ENCODE peak calls at places on chromosome 4, in five cellular contexts. C, O, F, D and P are unnamed samples. For H3K27me3 and H3K4me1, the result is how much of the 10 kb centered on the place peaks cover.

GRCh38 chr4:87151730-87152129 is 68.7 kb downstream of the KLHL8 start:
- DNase-seq in C (no peak), O (no peak), F (no peak), D (no peak), P (no peak)

GRCh38 chr4:112284166-112284565 is 1.5 kb downstream of the TIFA start:
- DNase-seq in C (no peak), O (no peak), F (no peak), D (peak), P (no peak)

GRCh38 chr4:83716874-83717273 is 181.0 kb downstream of the GPAT3 start:
- DNase-seq in C (no peak), O (no peak), F (no peak), D (no peak), P (no peak)

GRCh38 chr4:135485371-135485770 is 1283.8 kb upstream of the PABPC4L start:
- DNase-seq in C (no peak), O (no peak), F (no peak), D (no peak), P (no peak)

GRCh38 chr4:8315343-8316250 is 46.0 kb downstream of the HTRA3 start:
- DNase-seq in C (peak), O (peak), F (peak), D (peak), P (peak)

GRCh38 chr4:13933163-13933562 is 305.6 kb upstream of the BOD1L1 start:
- DNase-seq in C (no peak), O (no peak), F (no peak), D (no peak), P (no peak)

GRCh38 chr4:137705171-137705783 is 173.0 kb upstream of the PCDH18 start:
- DNase-seq in C (no peak), O (no peak), F (no peak), D (no peak), P (no peak)

GRCh38 chr4:189845145-189845846 is 95.4 kb upstream of the FRG1 start:
- DNase-seq in C (no peak), O (no peak), F (no peak), D (no peak), P (no peak)

GRCh38 chr4:43316813-43317212 is 424.3 kb downstream of the GRXCR1 start:
- DNase-seq in C (no peak), O (no peak), F (no peak), D (no peak), P (no peak)

GRCh38 chr4:132218406-132218805 is 930.7 kb upstream of the PCDH10 start:
- DNase-seq in C (no peak), O (no peak), F (no peak), D (no peak), P (no peak)

GRCh38 chr4:84451546-84451945 is 47.5 kb downstream of the NKX6-1 start:
- DNase-seq in C (no peak), O (no peak), F (no peak), D (no peak), P (no peak)

GRCh38 chr4:139085141-139085540 is 69.6 kb downstream of the NOCT start:
- DNase-seq in C (no peak), O (no peak), F (no peak), D (no peak), P (no peak)

GRCh38 chr4:86367577-86367976 is 7.7 kb upstream of the MAPK10 start:
- DNase-seq in C (no peak), O (no peak), F (no peak), D (no peak), P (no peak)

GRCh38 chr4:168098257-168098717 is 6.0 kb downstream of the ANXA10 start:
- DNase-seq in C (no peak), O (no peak), F (no peak), D (no peak), P (no peak)

GRCh38 chr4:137967480-137968190 is 274.5 kb downstream of the SLC7A11 start:
- DNase-seq in C (no peak), O (no peak), F (no peak), D (no peak), P (no peak)

GRCh38 chr4:105620640-105621323 is 68.4 kb downstream of the ARHGEF38 start:
- DNase-seq in C (peak), O (no peak), F (no peak), D (peak), P (no peak)

GRCh38 chr4:3213101-3213416 is 35.9 kb upstream of the MSANTD1 start:
- DNase-seq in C (peak), O (no peak), F (no peak), D (no peak), P (no peak)

GRCh38 chr4:80016506-80016905 is 56.5 kb downstream of the ANTXR2 start:
- DNase-seq in C (no peak), O (no peak), F (no peak), D (no peak), P (no peak)

GRCh38 chr4:166165829-166166420 is 292.9 kb downstream of the TLL1 start:
- DNase-seq in C (no peak), O (no peak), F (no peak), D (peak), P (no peak)

GRCh38 chr4:102500371-102501175 is 586 bp upstream of the NFKB1 start:
- DNase-seq in C (peak), O (peak), F (peak), D (peak), P (peak)

GRCh38 chr4:157220026-157220881 is at the start of gene GRIA2:
- DNase-seq in C (peak), O (peak), F (peak), D (peak), P (peak)

GRCh38 chr4:53322696-53323095 is 43.2 kb downstream of the SCFD2 start:
- DNase-seq in C (no peak), O (no peak), F (no peak), D (no peak), P (no peak)

GRCh38 chr4:38319456-38320348 is 344.3 kb upstream of the KLF3 start:
- DNase-seq in C (peak), O (peak), F (peak), D (peak), P (peak)

GRCh38 chr4:47031011-47031678 is at the start of gene GABRB1:
- DNase-seq in C (peak), O (peak), F (peak), D (peak), P (no peak)

GRCh38 chr4:85477538-85477937 is 2.6 kb downstream of the ARHGAP24 start:
- DNase-seq in C (no peak), O (no peak), F (no peak), D (no peak), P (no peak)

GRCh38 chr4:7632341-7632740 is 197.6 kb upstream of the PSAPL1 start:
- DNase-seq in C (no peak), O (no peak), F (no peak), D (no peak), P (no peak)

GRCh38 chr4:3486556-3487270 is 23.6 kb downstream of the DOK7 start:
- DNase-seq in C (no peak), O (no peak), F (no peak), D (no peak), P (no peak)

GRCh38 chr4:131764730-131765129 is 1384.4 kb upstream of the PCDH10 start:
- DNase-seq in C (no peak), O (no peak), F (no peak), D (no peak), P (peak)

GRCh38 chr4:23463071-23463470 is 426.8 kb downstream of the PPARGC1A start:
- DNase-seq in C (no peak), O (no peak), F (no peak), D (no peak), P (no peak)

GRCh38 chr4:109015413-109015810 is 252.6 kb upstream of the ETNPPL start:
- DNase-seq in C (no peak), O (no peak), F (no peak), D (no peak), P (no peak)

GRCh38 chr4:148007303-148007702 is 275.4 kb downstream of the ARHGAP10 start:
- DNase-seq in C (no peak), O (no peak), F (no peak), D (no peak), P (no peak)

GRCh38 chr4:82865592-82865991 is 25.4 kb downstream of the SEC31A start:
- DNase-seq in C (no peak), O (no peak), F (no peak), D (no peak), P (no peak)

GRCh38 chr4:173685324-173685723 is 155.3 kb upstream of the HAND2 start:
- DNase-seq in C (no peak), O (no peak), F (no peak), D (no peak), P (no peak)

GRCh38 chr4:54165438-54165837 is 63.7 kb upstream of the PDGFRA start:
- DNase-seq in C (no peak), O (no peak), F (no peak), D (no peak), P (no peak)

GRCh38 chr4:51894246-51894645 is 51.3 kb downstream of the DCUN1D4 start:
- DNase-seq in C (no peak), O (no peak), F (no peak), D (no peak), P (no peak)

GRCh38 chr4:180449395-180449956 is 1793.7 kb upstream of the TENM3 start:
- DNase-seq in C (no peak), O (no peak), F (no peak), D (peak), P (no peak)

GRCh38 chr4:173243321-173243720 is 74.7 kb downstream of the GALNT7 start:
- DNase-seq in C (no peak), O (no peak), F (no peak), D (no peak), P (no peak)

GRCh38 chr4:113467581-113467980 is 294.0 kb downstream of the CAMK2D start:
- DNase-seq in C (no peak), O (no peak), F (no peak), D (no peak), P (no peak)

GRCh38 chr4:151407466-151408379 is 1.3 kb upstream of the FHIP1A start:
- DNase-seq in C (no peak), O (peak), F (no peak), D (peak), P (peak)

GRCh38 chr4:6565691-6566431 is 9.1 kb upstream of the MAN2B2 start:
- DNase-seq in C (no peak), O (no peak), F (no peak), D (no peak), P (no peak)
- H3K27me3 ChIP-seq in C (under half), O (under half), F (under half), D (under half), P (half or more)

GRCh38 chr4:40577588-40578253 is 51.9 kb downstream of the RBM47 start:
- DNase-seq in C (no peak), O (no peak), F (no peak), D (no peak), P (no peak)
- H3K4me1 ChIP-seq in C (under half), O (under half), F (under half), D (under half), P (half or more)

GRCh38 chr4:819401-820229 is 6.3 kb downstream of the CPLX1 start:
- DNase-seq in C (no peak), O (no peak), F (no peak), D (no peak), P (no peak)

GRCh38 chr4:815464-816146 is 10.3 kb downstream of the CPLX1 start:
- DNase-seq in C (no peak), O (peak), F (no peak), D (peak), P (peak)

GRCh38 chr4:821181-821591 is 4.7 kb downstream of the CPLX1 start:
- DNase-seq in C (peak), O (no peak), F (no peak), D (no peak), P (no peak)

GRCh38 chr4:820230-821172 is 5.4 kb downstream of the CPLX1 start:
- DNase-seq in C (peak), O (no peak), F (no peak), D (no peak), P (no peak)

DNA sequence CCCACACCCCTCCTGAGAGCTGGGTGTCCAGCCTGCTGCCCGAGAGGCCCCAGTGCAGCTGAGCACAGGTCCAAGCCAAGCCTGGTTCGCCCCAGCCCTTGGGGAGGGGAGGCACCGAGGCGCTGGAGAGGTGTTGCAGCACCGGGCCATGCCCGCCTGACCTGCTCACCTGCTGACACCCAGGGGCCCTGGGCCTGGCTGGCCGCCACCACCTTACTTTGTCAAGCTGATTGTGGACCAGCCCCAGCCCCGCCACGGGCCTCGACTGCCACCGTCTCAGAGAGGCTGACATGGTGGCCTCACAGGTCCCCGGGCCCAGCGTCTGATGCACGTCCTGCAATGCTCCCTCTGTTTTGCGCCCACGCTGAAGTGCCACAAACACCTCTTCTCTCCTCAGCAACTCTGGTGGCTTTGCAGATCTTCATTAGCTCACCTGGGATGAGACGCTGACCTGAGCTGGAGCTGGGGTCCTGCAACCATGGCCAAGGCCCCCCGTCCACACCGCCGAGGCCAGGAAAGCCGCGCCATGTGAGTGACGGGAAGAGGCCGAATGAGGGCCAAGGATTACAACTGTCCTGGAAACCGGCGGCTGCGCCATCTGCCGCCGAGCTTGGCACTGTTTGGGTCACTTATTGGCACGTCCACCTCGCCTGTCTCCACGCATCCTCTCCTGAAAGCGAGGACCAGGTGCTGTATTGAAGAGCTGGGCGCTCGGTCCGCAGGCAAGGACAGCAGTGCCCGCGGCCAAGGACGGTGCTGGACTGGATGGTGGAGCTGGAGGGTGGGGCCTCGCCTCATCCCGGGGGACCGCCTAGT is 7.6 kb downstream of the CPLX1 start:
- DNase-seq in C (peak), O (no peak), F (peak), D (no peak), P (no peak)
- H3K27me3 ChIP-seq in C (under half), O (half or more), F (under half), D (under half), P (under half)

GRCh38 chr4:169267070-169267469 is 3.7 kb downstream of the SH3RF1 start:
- DNase-seq in C (no peak), O (no peak), F (no peak), D (no peak), P (no peak)

GRCh38 chr4:169268951-169269781 is 1.6 kb downstream of the SH3RF1 start:
- DNase-seq in C (no peak), O (no peak), F (no peak), D (peak), P (no peak)

GRCh38 chr4:169263791-169264392 is 6.9 kb downstream of the SH3RF1 start:
- DNase-seq in C (no peak), O (peak), F (no peak), D (peak), P (no peak)

GRCh38 chr4:169266661-169267060 is 4.1 kb downstream of the SH3RF1 start:
- DNase-seq in C (no peak), O (no peak), F (no peak), D (no peak), P (no peak)

DNA sequence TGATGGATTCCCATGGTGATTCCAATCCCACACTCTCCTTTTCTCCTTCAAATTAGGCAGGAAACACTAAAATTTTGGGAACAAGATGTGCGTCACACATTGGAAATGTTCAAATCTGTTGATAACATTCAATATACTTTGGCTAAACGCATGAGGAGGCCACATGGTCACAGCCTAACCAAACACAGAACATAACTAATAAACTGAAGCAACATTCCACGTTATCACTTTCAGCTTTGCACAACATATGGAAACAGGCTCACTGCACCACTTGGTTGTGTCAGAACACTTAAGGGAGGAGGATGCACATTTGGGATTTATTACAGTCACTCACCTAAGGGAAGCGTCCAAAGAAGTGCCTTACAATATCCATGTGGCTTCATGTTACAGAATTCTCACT is 4.7 kb downstream of the SH3RF1 start:
- DNase-seq in C (no peak), O (no peak), F (no peak), D (no peak), P (no peak)
- H3K4me1 ChIP-seq in C (under half), O (half or more), F (under half), D (half or more), P (under half)